ENCODE peak calls at places on chromosomes 13 and 19, in ten cellular contexts. One of them, this sample, is unnamed.

GRCh38 chr19:2099937-2100718 is 3.4 kb downstream of the IZUMO4 start:
- DNase-seq in breast epithelium: no peak
- DNase-seq in transverse colon: no peak
- DNase-seq in ovary: no peak
- DNase-seq in stomach: no peak
- DNase-seq in tibial nerve: no peak
- DNase-seq in A549: no peak
- DNase-seq in heart left ventricle: no peak
- DNase-seq in testis: no peak
- DNase-seq in IMR-90: no peak
- DNase-seq in this sample: no peak

GRCh38 chr13:51914137-51914493 is 52.3 kb downstream of the CCDC70 start:
- DNase-seq in breast epithelium: no peak
- DNase-seq in transverse colon: no peak
- DNase-seq in ovary: no peak
- DNase-seq in stomach: no peak
- DNase-seq in tibial nerve: no peak
- DNase-seq in A549: no peak
- DNase-seq in heart left ventricle: no peak
- DNase-seq in testis: no peak
- DNase-seq in IMR-90: no peak
- DNase-seq in this sample: no peak

GRCh38 chr19:30564551-30565011 is 192.4 kb downstream of the ZNF536 start:
- DNase-seq in breast epithelium: no peak
- DNase-seq in transverse colon: no peak
- DNase-seq in ovary: no peak
- DNase-seq in stomach: no peak
- DNase-seq in tibial nerve: no peak
- DNase-seq in A549: no peak
- DNase-seq in heart left ventricle: no peak
- DNase-seq in testis: no peak
- DNase-seq in IMR-90: no peak
- DNase-seq in this sample: no peak

GRCh38 chr13:90070362-90070761 is 1277.1 kb upstream of the MIR17HG start:
- DNase-seq in breast epithelium: no peak
- DNase-seq in transverse colon: no peak
- DNase-seq in ovary: no peak
- DNase-seq in stomach: no peak
- DNase-seq in tibial nerve: no peak
- DNase-seq in A549: no peak
- DNase-seq in heart left ventricle: no peak
- DNase-seq in testis: no peak
- DNase-seq in IMR-90: no peak
- DNase-seq in this sample: no peak

GRCh38 chr19:651114-651818 is 11.6 kb downstream of the FGF22 start:
- DNase-seq in breast epithelium: no peak
- DNase-seq in transverse colon: no peak
- DNase-seq in ovary: no peak
- DNase-seq in stomach: no peak
- DNase-seq in tibial nerve: no peak
- DNase-seq in A549: no peak
- DNase-seq in heart left ventricle: no peak
- DNase-seq in testis: no peak
- DNase-seq in IMR-90: no peak
- DNase-seq in this sample: no peak

GRCh38 chr13:73922728-73923393 is 211.3 kb downstream of the KLF12 start:
- DNase-seq in breast epithelium: no peak
- DNase-seq in transverse colon: no peak
- DNase-seq in ovary: no peak
- DNase-seq in stomach: no peak
- DNase-seq in tibial nerve: no peak
- DNase-seq in A549: no peak
- DNase-seq in heart left ventricle: no peak
- DNase-seq in testis: no peak
- DNase-seq in IMR-90: peak; percentile 58
- DNase-seq in this sample: no peak

GRCh38 chr13:101982903-101983302 is 418.9 kb downstream of the FGF14 start:
- DNase-seq in breast epithelium: no peak
- DNase-seq in transverse colon: no peak
- DNase-seq in ovary: no peak
- DNase-seq in stomach: no peak
- DNase-seq in tibial nerve: no peak
- DNase-seq in A549: no peak
- DNase-seq in heart left ventricle: no peak
- DNase-seq in testis: no peak
- DNase-seq in IMR-90: no peak
- DNase-seq in this sample: no peak

GRCh38 chr19:40622773-40623075 is 21.6 kb downstream of the LTBP4 start:
- DNase-seq in breast epithelium: no peak
- DNase-seq in transverse colon: no peak
- DNase-seq in ovary: no peak
- DNase-seq in stomach: no peak
- DNase-seq in tibial nerve: no peak
- DNase-seq in A549: no peak
- DNase-seq in heart left ventricle: no peak
- DNase-seq in testis: no peak
- DNase-seq in IMR-90: no peak
- DNase-seq in this sample: no peak

GRCh38 chr19:403221-404036 is 5.5 kb downstream of the C2CD4C start:
- DNase-seq in breast epithelium: peak; percentile 22
- DNase-seq in transverse colon: no peak
- DNase-seq in ovary: no peak
- DNase-seq in stomach: no peak
- DNase-seq in tibial nerve: no peak
- DNase-seq in A549: no peak
- DNase-seq in heart left ventricle: no peak
- DNase-seq in testis: no peak
- DNase-seq in IMR-90: no peak
- DNase-seq in this sample: no peak

GRCh38 chr13:40781717-40782116 is 7.7 kb upstream of the SLC25A15 start:
- DNase-seq in breast epithelium: no peak
- DNase-seq in transverse colon: no peak
- DNase-seq in ovary: no peak
- DNase-seq in stomach: no peak
- DNase-seq in tibial nerve: no peak
- DNase-seq in A549: no peak
- DNase-seq in heart left ventricle: no peak
- DNase-seq in testis: no peak
- DNase-seq in IMR-90: no peak
- DNase-seq in this sample: no peak

GRCh38 chr13:59700281-59700680 is 463.4 kb downstream of the DIAPH3 start:
- DNase-seq in breast epithelium: no peak
- DNase-seq in transverse colon: no peak
- DNase-seq in ovary: no peak
- DNase-seq in stomach: no peak
- DNase-seq in tibial nerve: no peak
- DNase-seq in A549: no peak
- DNase-seq in heart left ventricle: no peak
- DNase-seq in testis: no peak
- DNase-seq in IMR-90: peak; percentile 42
- DNase-seq in this sample: no peak

GRCh38 chr19:56667311-56667870 is 4.2 kb downstream of the ZNF835 start:
- DNase-seq in breast epithelium: no peak
- DNase-seq in transverse colon: no peak
- DNase-seq in ovary: no peak
- DNase-seq in stomach: no peak
- DNase-seq in tibial nerve: no peak
- DNase-seq in A549: no peak
- DNase-seq in heart left ventricle: no peak
- DNase-seq in testis: no peak
- DNase-seq in IMR-90: no peak
- DNase-seq in this sample: no peak

GRCh38 chr13:45335397-45336024 is 5.5 kb downstream of the TPT1 start:
- DNase-seq in breast epithelium: no peak
- DNase-seq in transverse colon: no peak
- DNase-seq in ovary: no peak
- DNase-seq in stomach: no peak
- DNase-seq in tibial nerve: no peak
- DNase-seq in A549: no peak
- DNase-seq in heart left ventricle: no peak
- DNase-seq in testis: no peak
- DNase-seq in IMR-90: no peak
- DNase-seq in this sample: no peak

GRCh38 chr13:34469212-34469983 is 472.7 kb upstream of the NBEA start:
- DNase-seq in breast epithelium: no peak
- DNase-seq in transverse colon: no peak
- DNase-seq in ovary: no peak
- DNase-seq in stomach: no peak
- DNase-seq in tibial nerve: no peak
- DNase-seq in A549: no peak
- DNase-seq in heart left ventricle: no peak
- DNase-seq in testis: no peak
- DNase-seq in IMR-90: no peak
- DNase-seq in this sample: no peak

GRCh38 chr13:33610471-33611015 is 207.4 kb upstream of the RFC3 start:
- DNase-seq in breast epithelium: no peak
- DNase-seq in transverse colon: peak; percentile 13
- DNase-seq in ovary: no peak
- DNase-seq in stomach: no peak
- DNase-seq in tibial nerve: no peak
- DNase-seq in A549: no peak
- DNase-seq in heart left ventricle: peak; percentile 85
- DNase-seq in testis: peak; percentile 39
- DNase-seq in IMR-90: no peak
- DNase-seq in this sample: no peak

DNA sequence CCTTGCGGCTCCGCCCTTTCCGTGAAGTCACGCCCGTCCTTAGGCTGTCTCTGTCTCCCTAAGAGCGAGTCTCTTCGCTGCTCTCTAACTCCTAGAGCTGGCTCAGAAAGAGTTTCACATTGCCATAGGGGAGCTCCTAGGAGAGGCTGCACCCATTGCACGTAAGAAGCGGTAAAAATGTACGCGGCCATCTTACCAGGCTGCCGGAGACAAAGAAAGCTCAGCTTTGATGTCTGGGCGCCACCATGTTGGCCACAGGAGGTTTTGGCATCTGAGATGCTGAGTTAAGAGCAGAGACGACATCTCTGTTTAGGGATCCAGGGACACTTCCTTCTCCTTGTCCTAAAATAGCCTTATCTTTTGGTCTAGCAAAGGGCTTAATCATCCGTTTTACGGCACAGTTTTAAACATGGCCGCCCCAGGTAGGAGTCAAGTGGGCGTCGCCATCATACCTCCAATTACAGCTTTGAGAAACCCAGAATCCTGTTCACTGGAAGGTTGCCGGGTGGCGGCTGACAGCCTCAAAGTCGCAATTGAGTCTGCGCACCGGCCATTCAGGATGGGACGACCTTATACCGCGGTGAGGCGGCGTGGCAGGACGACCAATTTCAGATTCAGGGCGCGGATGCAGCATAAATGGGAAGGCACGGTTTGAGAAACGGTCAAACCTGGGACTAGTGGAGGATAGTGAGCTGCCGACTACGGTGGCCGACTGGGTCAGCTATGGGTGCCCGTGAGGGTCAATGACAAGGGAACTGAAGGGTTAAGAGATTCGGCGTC is at the start of gene ZNF793:
- DNase-seq in breast epithelium: peak; percentile 84
- DNase-seq in transverse colon: peak; percentile 81
- DNase-seq in ovary: peak; percentile 79
- DNase-seq in stomach: peak; percentile 75
- DNase-seq in tibial nerve: peak; percentile 57
- DNase-seq in A549: no peak
- DNase-seq in heart left ventricle: peak; percentile 87
- DNase-seq in testis: peak; percentile 91
- DNase-seq in IMR-90: peak; percentile 54
- DNase-seq in this sample: peak; percentile 78
- TF ChIP-seq POLR2A in breast epithelium: peak; percentile 18
- TF ChIP-seq POLR2A in transverse colon: peak; percentile 19
- TF ChIP-seq POLR2A in ovary: peak; percentile 11
- TF ChIP-seq POLR2A in stomach: no peak
- TF ChIP-seq POLR2A in tibial nerve: peak; percentile 15
- TF ChIP-seq POLR2A in A549: no peak
- TF ChIP-seq POLR2A in heart left ventricle: no peak
- TF ChIP-seq POLR2A in testis: peak; percentile 28
- TF ChIP-seq POLR2A in IMR-90: no peak
- TF ChIP-seq POLR2A in this sample: peak; percentile 48

DNA sequence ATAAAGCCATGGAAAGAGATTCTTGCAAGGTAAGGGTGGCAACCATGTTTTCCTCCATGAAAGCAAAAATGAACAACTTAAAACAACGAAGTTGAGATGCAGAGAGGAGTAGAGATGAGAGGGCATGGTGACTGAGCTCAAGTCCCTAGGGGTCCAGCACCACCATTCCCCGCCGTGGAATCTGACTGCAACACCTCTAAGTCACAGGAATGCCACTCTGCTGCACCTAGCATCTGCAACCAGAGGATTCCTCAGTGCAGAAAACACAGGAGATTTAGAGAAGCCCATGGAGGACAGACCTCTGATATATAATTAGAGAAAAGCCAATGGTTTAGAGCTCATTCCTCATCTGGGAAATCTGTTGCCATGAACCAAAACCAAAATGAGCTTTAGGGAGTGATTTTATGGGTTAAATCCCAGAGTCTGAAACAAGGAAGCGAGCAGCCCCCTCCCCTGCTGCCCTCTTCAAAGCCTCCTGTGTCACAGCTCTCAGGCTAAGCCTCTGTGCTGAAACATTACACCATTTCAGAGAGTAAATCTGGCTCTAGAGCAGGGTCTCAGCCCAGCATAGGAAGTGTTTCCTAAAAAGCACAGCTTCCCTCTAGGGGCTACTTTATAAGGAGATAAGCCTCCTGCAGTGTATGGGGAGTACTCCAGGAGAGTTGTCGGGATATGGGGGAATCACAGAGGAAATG is 1043.6 kb downstream of the UQCRFS1 start:
- DNase-seq in breast epithelium: no peak
- DNase-seq in transverse colon: no peak
- DNase-seq in ovary: no peak
- DNase-seq in stomach: no peak
- DNase-seq in tibial nerve: no peak
- DNase-seq in A549: no peak
- DNase-seq in heart left ventricle: no peak
- DNase-seq in testis: no peak
- DNase-seq in IMR-90: no peak
- DNase-seq in this sample: no peak
- H3K4me3 ChIP-seq in breast epithelium: no peak overlapping the region
- H3K4me3 ChIP-seq in transverse colon: no peak overlapping the region
- H3K4me3 ChIP-seq in ovary: no peak overlapping the region
- H3K4me3 ChIP-seq in stomach: no peak overlapping the region
- H3K4me3 ChIP-seq in tibial nerve: no peak overlapping the region
- H3K4me3 ChIP-seq in A549: no peak overlapping the region
- H3K4me3 ChIP-seq in heart left ventricle: no peak overlapping the region
- H3K4me3 ChIP-seq in testis: no peak overlapping the region
- H3K4me3 ChIP-seq in IMR-90: no peak overlapping the region
- H3K4me3 ChIP-seq in this sample: no peak overlapping the region

GRCh38 chr19:8832132-8833021 is at the start of the genes MBD3L1 and ZNF558:
- DNase-seq in breast epithelium: peak; percentile 98
- DNase-seq in transverse colon: peak; percentile 98
- DNase-seq in ovary: peak; percentile 99
- DNase-seq in stomach: peak; percentile 97
- DNase-seq in tibial nerve: peak; percentile 98
- DNase-seq in A549: peak; percentile 83
- DNase-seq in heart left ventricle: peak; percentile 99
- DNase-seq in testis: peak; percentile 98
- DNase-seq in IMR-90: peak; percentile 97
- DNase-seq in this sample: peak; percentile 98
- TF ChIP-seq CTCF in breast epithelium: no peak
- TF ChIP-seq CTCF in transverse colon: peak; percentile 15
- TF ChIP-seq CTCF in ovary: peak; percentile 59
- TF ChIP-seq CTCF in stomach: no peak
- TF ChIP-seq CTCF in tibial nerve: peak; percentile 49
- TF ChIP-seq CTCF in A549: peak; percentile 39
- TF ChIP-seq CTCF in heart left ventricle: no peak
- TF ChIP-seq CTCF in testis: peak; percentile 27
- TF ChIP-seq CTCF in IMR-90: peak; percentile 39
- TF ChIP-seq CTCF in this sample: no peak

GRCh38 chr19:34364830-34365462 is at the start of gene GPI:
- DNase-seq in breast epithelium: no peak
- DNase-seq in transverse colon: peak; percentile 72
- DNase-seq in ovary: peak; percentile 40
- DNase-seq in stomach: peak; percentile 69
- DNase-seq in tibial nerve: peak; percentile 29
- DNase-seq in A549: peak; percentile 80
- DNase-seq in heart left ventricle: peak; percentile 84
- DNase-seq in testis: peak; percentile 76
- DNase-seq in IMR-90: peak; percentile 24
- DNase-seq in this sample: peak; percentile 58
- TF ChIP-seq POLR2A in breast epithelium: no peak
- TF ChIP-seq POLR2A in transverse colon: peak; percentile 32
- TF ChIP-seq POLR2A in ovary: no peak
- TF ChIP-seq POLR2A in stomach: no peak
- TF ChIP-seq POLR2A in tibial nerve: peak; percentile 30
- TF ChIP-seq POLR2A in A549: peak; percentile 100
- TF ChIP-seq POLR2A in heart left ventricle: no peak
- TF ChIP-seq POLR2A in testis: no peak
- TF ChIP-seq POLR2A in IMR-90: peak; percentile 61
- TF ChIP-seq POLR2A in this sample: peak; percentile 53